ENCODE peak calls at places on chromosome 2, in seven cellular contexts. F, J, X, R, T, S and W are unnamed samples.

GRCh38 chr2:46983065-46983801 is 67.6 kb upstream of the MCFD2 start:
- DNase-seq in F (peak), J (peak), X (peak), R (peak), T (no peak), S (no peak), W (peak)

GRCh38 chr2:57959380-57959779 is 87.2 kb upstream of the VRK2 start:
- DNase-seq in F (no peak), J (no peak), X (no peak), R (no peak), T (no peak), S (no peak), W (no peak)

GRCh38 chr2:67503066-67503795 is 106.1 kb downstream of the ETAA1 start:
- DNase-seq in F (peak), J (peak), X (no peak), R (no peak), T (peak), S (no peak), W (peak)

GRCh38 chr2:233037078-233037477 is 4.6 kb downstream of the NEU2 start:
- DNase-seq in F (no peak), J (peak), X (no peak), R (no peak), T (peak), S (no peak), W (no peak)

GRCh38 chr2:126776255-126776654 is 120.3 kb downstream of the GYPC start:
- DNase-seq in F (no peak), J (no peak), X (no peak), R (no peak), T (no peak), S (no peak), W (no peak)

GRCh38 chr2:58913082-58913726 is 672.1 kb upstream of the FANCL start:
- DNase-seq in F (no peak), J (no peak), X (no peak), R (no peak), T (no peak), S (no peak), W (no peak)

GRCh38 chr2:70381821-70382220 is 80.0 kb upstream of the FAM136A start:
- DNase-seq in F (no peak), J (peak), X (no peak), R (no peak), T (peak), S (no peak), W (no peak)

GRCh38 chr2:240465765-240466578 is 30.5 kb downstream of the GPC1 start:
- DNase-seq in F (no peak), J (no peak), X (peak), R (no peak), T (no peak), S (no peak), W (no peak)

GRCh38 chr2:39732492-39732891 is 46.6 kb downstream of the THUMPD2 start:
- DNase-seq in F (no peak), J (no peak), X (no peak), R (no peak), T (no peak), S (no peak), W (no peak)

GRCh38 chr2:33323957-33324356 is 152.5 kb upstream of the RASGRP3 start:
- DNase-seq in F (no peak), J (peak), X (no peak), R (no peak), T (no peak), S (no peak), W (no peak)

GRCh38 chr2:191171708-191172355 is 21.0 kb upstream of the STAT4 start:
- DNase-seq in F (peak), J (peak), X (no peak), R (no peak), T (peak), S (no peak), W (no peak)